ENCODE peak calls at places on chromosomes 12 and 14, in five cellular contexts. P is naive thymus-derived CD4-positive, alpha-beta T cell; O is thyroid gland; M is lower lobe of right lung; A is aorta. K is an unnamed sample.

GRCh38 chr14:60356921-60357550 is 108.0 kb downstream of the PPM1A start:
- DNase-seq in P (no peak), O (no peak), A (no peak), M (no peak), K (no peak)

GRCh38 chr12:97182719-97183118 is 275.7 kb downstream of the NEDD1 start:
- DNase-seq in A (no peak), P (no peak), O (no peak), M (no peak), K (no peak)

GRCh38 chr14:95023886-95024285 is 133.4 kb downstream of the DICER1 start:
- DNase-seq in A (no peak), M (no peak), O (no peak), P (no peak), K (no peak)

GRCh38 chr12:12985817-12986408 is 14.2 kb downstream of the HEBP1 start:
- DNase-seq in O (no peak), A (no peak), M (no peak), P (no peak), K (no peak)

GRCh38 chr12:82730832-82731497 is 44.3 kb downstream of the TMTC2 start:
- DNase-seq in M (no peak), P (no peak), O (no peak), A (no peak), K (no peak)

GRCh38 chr12:46269429-46270241 is 792 bp upstream of the SLC38A1 start:
- DNase-seq in O (peak; percentile 12), M (no peak), A (no peak), P (peak; percentile 21), K (no peak)

GRCh38 chr14:65258391-65258790 is 154.1 kb upstream of the FUT8 start:
- DNase-seq in O (no peak), A (no peak), M (no peak), P (no peak), K (no peak)

GRCh38 chr12:65495233-65495632 is 216.8 kb downstream of the MSRB3 start:
- DNase-seq in O (no peak), P (no peak), M (no peak), A (no peak), K (no peak)

GRCh38 chr12:121241203-121241970 is 31.5 kb downstream of the P2RX4 start:
- DNase-seq in P (no peak), M (no peak), O (no peak), A (no peak), K (no peak)

GRCh38 chr14:26820101-26820500 is 222.3 kb upstream of the NOVA1 start:
- DNase-seq in M (no peak), A (no peak), P (no peak), O (no peak), K (no peak)

GRCh38 chr12:442235-442884 is 17.4 kb upstream of the B4GALNT3 start:
- DNase-seq in P (no peak), O (peak; percentile 54), M (no peak), A (no peak), K (no peak)

GRCh38 chr12:107225626-107226025 is 132.3 kb upstream of the CRY1 start:
- DNase-seq in M (no peak), O (no peak), A (no peak), P (no peak), K (no peak)

GRCh38 chr12:121577443-121578180 is 3.2 kb downstream of the KDM2B start:
- DNase-seq in O (peak; percentile 47), A (no peak), M (no peak), P (no peak), K (no peak)

GRCh38 chr12:62265511-62265910 is 5.3 kb downstream of the USP15 start:
- DNase-seq in A (no peak), P (no peak), M (no peak), O (no peak), K (no peak)

DNA sequence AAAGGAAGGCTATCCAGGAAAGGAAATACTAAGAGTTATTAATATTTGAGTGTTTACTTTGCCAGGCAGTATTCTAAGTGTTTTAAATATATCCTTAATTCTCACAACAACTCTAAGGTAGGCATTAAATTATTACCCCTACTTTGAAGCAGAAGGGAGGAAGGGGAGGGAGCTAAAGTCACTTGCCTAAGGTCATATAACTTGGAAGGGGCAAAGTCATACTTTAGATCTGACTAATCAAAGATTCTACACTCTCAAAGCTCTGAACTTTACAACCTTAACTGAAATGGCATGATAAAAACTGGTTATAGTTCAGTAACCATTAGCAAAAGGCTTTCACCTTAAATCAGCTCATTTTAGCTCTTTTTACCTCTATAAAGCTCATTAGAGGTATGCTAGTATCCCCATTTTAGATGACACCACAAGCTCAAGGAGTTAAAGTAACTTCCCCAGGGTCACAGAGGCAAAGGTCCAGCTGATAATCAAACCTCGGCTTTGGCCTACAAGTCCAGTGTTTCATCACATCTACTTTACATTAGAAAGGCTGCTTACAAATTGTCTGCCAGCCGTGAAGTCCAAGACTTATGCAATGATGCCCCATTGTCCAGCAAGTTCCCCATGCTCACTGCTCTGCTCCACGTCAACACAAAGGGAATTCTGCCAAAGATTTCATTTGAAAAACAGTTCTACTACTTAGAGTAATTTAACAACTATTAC is 223.9 kb downstream of the MED13L start:
- DNase-seq in P (no peak), A (peak; percentile 59), O (peak; percentile 25), M (no peak), K (no peak)
- H3K4me3 ChIP-seq in P (no peak overlapping the region), A (no peak overlapping the region), O (no peak overlapping the region), M (no peak overlapping the region), K (no peak overlapping the region)

GRCh38 chr14:75142494-75142893 is 15.6 kb upstream of the NEK9 start:
- DNase-seq in P (no peak), A (no peak), O (no peak), M (no peak), K (no peak)
- H3K4me1 ChIP-seq in P (peaks cover 51% of the 10 kb centered on the region), A (no peaks in the 10 kb centered on the region), O (peaks cover 56% of the 10 kb centered on the region), M (peaks cover 92% of the 10 kb centered on the region), K (peaks cover 6% of the 10 kb centered on the region)

DNA sequence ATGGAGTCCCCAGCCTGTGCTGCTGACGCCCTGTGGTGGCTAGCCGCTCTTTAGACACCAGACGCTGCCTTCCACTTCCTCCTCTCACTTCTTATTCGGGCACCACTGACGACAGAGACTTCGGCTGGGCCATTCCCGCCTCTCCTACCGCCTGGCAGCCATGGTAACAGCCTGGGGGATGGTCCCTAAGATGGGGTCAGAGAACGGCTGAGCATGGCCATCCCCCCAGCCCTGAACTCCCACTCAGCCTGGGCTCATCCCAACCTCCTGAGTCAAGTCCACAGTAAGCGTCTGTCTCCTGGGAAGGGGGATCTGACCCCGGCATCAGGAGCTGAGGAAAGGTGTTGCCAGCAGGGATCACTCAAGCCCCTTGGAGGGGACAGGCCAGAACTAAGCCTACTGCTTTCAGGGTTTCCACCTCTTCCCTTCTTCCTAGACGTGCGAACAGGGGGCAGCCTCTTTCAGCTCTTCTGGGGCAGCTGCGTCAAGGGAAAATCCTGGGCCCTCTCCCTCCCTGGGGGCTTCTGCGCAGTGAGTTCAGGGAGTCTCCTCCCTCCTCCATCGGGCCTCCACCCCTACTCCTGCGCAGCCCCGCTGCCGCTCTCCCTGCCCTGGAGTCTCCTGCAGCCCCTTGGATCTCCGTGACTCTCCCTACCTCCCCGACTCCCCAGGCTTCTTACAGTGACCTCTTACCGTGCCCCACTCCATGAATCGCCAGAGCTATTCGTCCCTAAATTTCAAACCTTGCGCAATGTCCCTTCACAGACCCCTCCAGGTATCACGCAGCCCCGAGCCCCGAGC is 643 bp upstream of the TAMALIN start:
- DNase-seq in P (no peak), M (peak; percentile 89), O (no peak), A (peak; percentile 87), K (no peak)
- H3K4me3 ChIP-seq in P (no peak overlapping the region), M (peak overlapping the region; percentile 74), O (no peak overlapping the region), A (no peak overlapping the region), K (peak overlapping the region; percentile 88)

GRCh38 chr14:50063876-50064420 is 52.4 kb downstream of the VCPKMT start:
- DNase-seq in A (no peak), P (no peak), O (no peak), M (no peak), K (no peak)
- H3K4me1 ChIP-seq in A (peaks cover 7% of the 10 kb centered on the region), P (peaks cover 60% of the 10 kb centered on the region), O (no peaks in the 10 kb centered on the region), M (peaks cover 40% of the 10 kb centered on the region), K (no peaks in the 10 kb centered on the region)

GRCh38 chr14:63045612-63046320 is 508 bp upstream of the KCNH5 start:
- DNase-seq in M (peak; percentile 41), A (no peak), O (peak; percentile 3), P (no peak), K (no peak)
- H3K4me3 ChIP-seq in M (peak overlapping the region; percentile 37), A (no peak overlapping the region), O (no peak overlapping the region), P (no peak overlapping the region), K (peak overlapping the region; percentile 64)

GRCh38 chr14:82075566-82075965 is 541.9 kb upstream of the SEL1L start:
- DNase-seq in P (no peak), O (peak; percentile 78), M (no peak), A (peak; percentile 51), K (no peak)

GRCh38 chr14:82079553-82079952 is 545.9 kb upstream of the SEL1L start:
- DNase-seq in M (no peak), A (no peak), P (no peak), O (no peak), K (no peak)

GRCh38 chr14:82084813-82085212 is 551.2 kb upstream of the SEL1L start:
- DNase-seq in A (no peak), M (no peak), P (no peak), O (no peak), K (no peak)

DNA sequence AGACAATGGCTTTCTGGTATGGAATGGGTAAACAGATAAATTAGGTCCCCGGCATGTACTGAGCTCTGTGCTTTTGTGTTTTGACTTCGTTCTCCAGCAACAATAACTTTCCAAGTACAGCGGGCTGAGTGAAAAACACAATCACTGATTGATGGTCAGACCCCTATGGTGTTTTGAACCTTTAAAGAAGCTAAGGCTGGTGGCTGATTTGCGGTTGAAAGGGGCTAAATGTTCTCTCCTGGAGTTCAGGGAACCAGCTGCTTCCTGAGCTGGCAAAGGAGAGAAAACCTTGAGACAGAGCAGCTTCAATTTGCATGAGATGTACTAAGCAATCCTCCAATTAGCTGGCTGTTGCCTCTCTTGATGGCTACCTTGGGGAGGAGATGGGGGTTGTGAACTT is 546.7 kb upstream of the SEL1L start:
- DNase-seq in M (no peak), P (no peak), O (no peak), A (no peak), K (no peak)
- H3K4me1 ChIP-seq in M (no peaks in the 10 kb centered on the region), P (no peaks in the 10 kb centered on the region), O (no peaks in the 10 kb centered on the region), A (no peaks in the 10 kb centered on the region), K (no peaks in the 10 kb centered on the region)

GRCh38 chr12:52278931-52279682 is 4.7 kb downstream of the KRT86 start:
- DNase-seq in A (peak; percentile 84), O (peak; percentile 85), M (peak; percentile 88), P (peak; percentile 72), K (peak; percentile 85)
- H3K4me3 ChIP-seq in A (no peak overlapping the region), O (no peak overlapping the region), M (no peak overlapping the region), P (no peak overlapping the region), K (peak overlapping the region; percentile 59)

DNA sequence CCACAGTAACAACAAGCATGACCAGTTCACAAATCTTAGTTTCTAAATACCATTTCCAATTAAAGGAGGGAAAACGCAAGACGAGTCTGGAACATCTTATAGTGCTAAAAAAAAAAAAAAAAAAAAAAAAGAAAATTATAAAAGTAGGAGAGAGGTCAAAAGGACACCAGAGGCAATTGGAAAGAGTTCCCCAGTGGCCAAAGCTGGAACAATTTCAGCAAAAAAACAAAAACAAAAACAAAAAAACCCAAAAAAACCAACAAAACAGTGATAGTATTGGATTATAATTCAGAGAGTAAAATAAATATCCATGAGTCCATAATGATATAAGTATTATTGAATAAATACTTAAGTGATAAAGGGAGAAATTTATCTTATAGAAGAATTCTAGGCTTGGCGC is 10.3 kb upstream of the NAP1L1 start:
- DNase-seq in O (no peak), P (no peak), M (no peak), A (no peak), K (no peak)
- H3K4me1 ChIP-seq in O (no peaks in the 10 kb centered on the region), P (no peaks in the 10 kb centered on the region), M (no peaks in the 10 kb centered on the region), A (no peaks in the 10 kb centered on the region), K (no peaks in the 10 kb centered on the region)

K was measured in breast epithelium.